ENCODE peak calls at places on chromosome 15, in four cellular contexts. C is GM12878, I is HepG2, U is SK-N-SH. D is an unnamed sample.

GRCh38 chr15:35047528-35047927 is 37.6 kb downstream of the NANOGP8 start:
- DNase-seq in C (no peak), I (no peak), U (no peak), D (no peak)

GRCh38 chr15:52171386-52171785 is 19.8 kb downstream of the GNB5 start:
- DNase-seq in C (no peak), U (peak; percentile 19), I (no peak), D (no peak)

GRCh38 chr15:66069751-66070150 is 183.8 kb downstream of the MEGF11 start:
- DNase-seq in U (no peak), I (no peak), C (no peak), D (no peak)

GRCh38 chr15:54082836-54083492 is 104.7 kb downstream of the UNC13C start:
- DNase-seq in U (peak; percentile 48), I (peak; percentile 9), C (no peak), D (peak; percentile 72)

GRCh38 chr15:60479711-60480110 is 769 bp upstream of the ICE2 start:
- DNase-seq in I (no peak), C (peak; percentile 15), U (no peak), D (no peak)

GRCh38 chr15:99486371-99487336 is 79.1 kb upstream of the MEF2A start:
- DNase-seq in U (peak; percentile 92), C (no peak), I (no peak), D (no peak)

GRCh38 chr15:52414936-52415335 is 113.7 kb downstream of the MYO5A start:
- DNase-seq in U (no peak), I (no peak), C (no peak), D (no peak)

GRCh38 chr15:66488525-66488924 is 9.0 kb downstream of the SNAPC5 start:
- DNase-seq in C (no peak), U (no peak), I (no peak), D (no peak)

GRCh38 chr15:86595741-86596140 is 516.1 kb downstream of the AGBL1 start:
- DNase-seq in I (no peak), C (no peak), U (no peak), D (no peak)

GRCh38 chr15:70530035-70530499 is 233.3 kb downstream of the UACA start:
- DNase-seq in U (no peak), C (no peak), I (no peak), D (peak; percentile 26)

GRCh38 chr15:40930430-40931299 is 1.5 kb downstream of the DLL4 start:
- DNase-seq in C (no peak), I (peak; percentile 47), U (peak; percentile 86), D (no peak)

GRCh38 chr15:40266828-40267304 is 16.0 kb downstream of the ANKRD63 start:
- DNase-seq in U (no peak), C (no peak), I (peak; percentile 21), D (no peak)

GRCh38 chr15:62068071-62068786 is 1.5 kb downstream of the C2CD4A start:
- DNase-seq in I (peak; percentile 25), U (peak; percentile 78), C (no peak), D (peak; percentile 71)

GRCh38 chr15:75720787-75721461 is 8.3 kb upstream of the CSPG4 start:
- DNase-seq in C (no peak), I (peak; percentile 50), U (peak; percentile 21), D (no peak)

GRCh38 chr15:56524915-56525314 is 60.0 kb upstream of the MNS1 start:
- DNase-seq in I (no peak), U (no peak), C (no peak), D (no peak)

GRCh38 chr15:34439878-34440277 is 2.3 kb upstream of the GOLGA8A start:
- DNase-seq in C (no peak), U (no peak), I (no peak), D (no peak)

GRCh38 chr15:36506733-36507356 is 72.6 kb upstream of the CDIN1 start:
- DNase-seq in U (no peak), I (peak; percentile 97), C (no peak), D (no peak)

GRCh38 chr15:40343512-40343911 is 2.8 kb upstream of the CCDC9B start:
- DNase-seq in U (no peak), I (peak; percentile 52), C (no peak), D (no peak)

GRCh38 chr15:91816942-91817341 is 36.6 kb upstream of the SLCO3A1 start:
- DNase-seq in I (no peak), U (peak; percentile 47), C (no peak), D (no peak)

GRCh38 chr15:84987949-84988624 is 6.4 kb downstream of the PDE8A start:
- DNase-seq in C (no peak), U (no peak), I (no peak), D (no peak)

GRCh38 chr15:43465105-43465504 is 27.9 kb downstream of the TP53BP1 start:
- DNase-seq in U (no peak), I (no peak), C (no peak), D (no peak)

GRCh38 chr15:64224508-64224907 is 61.7 kb upstream of the PPIB start:
- DNase-seq in I (peak; percentile 10), C (no peak), U (peak; percentile 28), D (no peak)

GRCh38 chr15:67175643-67176071 is 78.8 kb downstream of the AAGAB start:
- DNase-seq in C (peak; percentile 8), I (no peak), U (no peak), D (no peak)

GRCh38 chr15:85489773-85490493 is 109.5 kb downstream of the AKAP13 start:
- DNase-seq in U (no peak), C (no peak), I (no peak), D (no peak)

GRCh38 chr15:83556754-83557153 is 97.2 kb upstream of the ADAMTSL3 start:
- DNase-seq in C (no peak), U (no peak), I (no peak), D (no peak)

GRCh38 chr15:44501768-44502366 is 35.1 kb upstream of the EIF3J start:
- DNase-seq in C (no peak), I (peak; percentile 27), U (peak; percentile 54), D (no peak)

GRCh38 chr15:34721802-34722795 is 32.7 kb downstream of the GJD2 start:
- DNase-seq in U (peak; percentile 85), C (no peak), I (peak; percentile 20), D (peak; percentile 29)

GRCh38 chr15:40345867-40346578 is 4.8 kb upstream of the PHGR1 start:
- DNase-seq in I (no peak), U (no peak), C (no peak), D (no peak)

GRCh38 chr15:62125763-62126162 is 39.3 kb downstream of the C2CD4B start:
- DNase-seq in I (peak; percentile 44), U (peak; percentile 36), C (no peak), D (no peak)

GRCh38 chr15:99474041-99474906 is 91.5 kb upstream of the MEF2A start:
- DNase-seq in C (no peak), U (no peak), I (no peak), D (no peak)

GRCh38 chr15:51793521-51793920 is 35.9 kb upstream of the TMOD3 start:
- DNase-seq in C (no peak), U (no peak), I (no peak), D (no peak)

GRCh38 chr15:29776859-29777258 is 45.4 kb downstream of the TJP1 start:
- DNase-seq in I (peak; percentile 4), U (no peak), C (no peak), D (no peak)

DNA sequence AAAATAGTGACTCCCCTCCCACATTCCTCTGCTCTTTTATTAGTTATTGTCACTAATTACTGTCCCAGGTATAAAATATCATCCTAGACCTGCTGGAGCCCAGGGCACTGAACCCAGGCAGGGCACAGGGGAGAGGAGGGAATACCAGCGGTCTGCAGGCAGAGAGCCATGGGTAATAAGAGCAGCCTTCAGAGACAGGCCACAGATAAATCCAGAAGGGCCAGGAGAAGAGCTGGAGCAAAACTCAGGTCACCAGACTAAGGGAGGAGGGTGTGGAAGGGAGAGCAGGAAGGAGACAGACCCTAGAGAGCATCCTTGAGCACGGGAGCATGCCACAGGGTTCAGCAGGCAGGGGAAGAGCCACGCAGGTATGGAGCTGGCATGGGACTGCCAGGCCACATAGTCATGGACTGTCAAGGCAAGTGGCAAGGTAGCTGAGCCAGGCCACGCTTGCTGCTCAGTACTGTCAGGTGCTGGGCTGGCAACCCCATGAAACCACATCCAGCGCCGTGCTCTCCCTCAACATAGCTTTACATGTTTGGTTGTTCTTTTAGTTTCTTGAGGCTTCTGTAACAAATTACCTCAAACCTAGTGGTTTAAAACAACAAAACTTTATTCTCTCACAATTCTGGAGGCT is 15.6 kb upstream of the CAPN3 start:
- DNase-seq in C (no peak), I (no peak), U (no peak), D (no peak)
- TF ChIP-seq TCF12 in C (no peak), I (no peak), U (no peak), D (no peak)

DNA sequence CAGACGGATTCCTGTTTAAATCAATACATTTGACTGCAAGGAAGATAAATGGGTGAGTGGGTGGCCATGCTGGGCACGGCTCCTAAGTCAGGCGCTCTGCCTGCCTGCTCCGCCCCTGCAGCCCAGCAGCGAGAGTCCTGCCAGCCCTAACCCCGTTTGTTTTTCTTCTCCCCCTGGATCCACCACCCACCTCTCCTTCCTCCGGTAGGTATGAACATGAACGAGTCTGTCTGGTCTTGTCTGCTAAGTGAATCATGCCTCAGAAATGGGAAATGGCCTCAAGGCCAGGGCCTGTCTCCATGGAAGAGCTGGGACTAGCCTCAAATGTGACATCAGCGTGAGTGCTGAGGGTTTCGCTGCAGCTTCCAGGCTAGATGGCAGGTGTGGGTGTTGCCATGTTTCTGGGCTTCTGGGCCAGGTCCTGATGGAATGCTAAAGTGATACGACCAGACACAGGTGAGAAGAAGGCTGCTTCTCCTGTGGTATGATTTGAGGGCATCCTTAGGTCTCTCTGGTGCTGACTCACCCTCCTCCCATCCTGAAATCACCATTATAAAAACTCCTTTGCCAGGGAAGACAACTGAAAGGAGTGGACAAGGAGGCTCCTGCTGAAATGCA is 5.6 kb upstream of the FEM1B start:
- DNase-seq in U (peak; percentile 51), I (peak; percentile 63), C (no peak), D (no peak)
- TF ChIP-seq TCF12 in U (peak; percentile 38), I (no peak), C (no peak), D (no peak)

DNA sequence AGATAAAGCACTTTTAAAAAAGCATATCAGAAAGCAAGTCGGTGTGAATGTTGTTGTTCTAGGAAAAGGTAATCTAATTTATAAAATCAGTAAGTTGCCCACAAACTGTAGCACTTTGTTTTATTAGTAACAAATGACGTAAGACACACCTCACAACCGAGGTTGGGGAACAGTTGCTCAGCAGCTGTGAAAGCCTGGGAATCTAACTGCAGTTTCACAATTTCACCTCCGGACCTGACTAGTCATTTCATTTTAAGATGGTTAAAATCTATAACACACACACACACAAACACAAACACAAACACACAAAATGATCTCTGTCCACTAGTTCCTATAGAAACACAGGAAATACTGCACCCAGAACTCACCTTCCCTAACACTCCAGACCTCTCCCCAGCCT is 406.7 kb upstream of the NR2F2 start:
- DNase-seq in U (no peak), I (no peak), C (no peak), D (no peak)
- TF ChIP-seq TCF12 in U (no peak), I (no peak), C (no peak), D (no peak)

DNA sequence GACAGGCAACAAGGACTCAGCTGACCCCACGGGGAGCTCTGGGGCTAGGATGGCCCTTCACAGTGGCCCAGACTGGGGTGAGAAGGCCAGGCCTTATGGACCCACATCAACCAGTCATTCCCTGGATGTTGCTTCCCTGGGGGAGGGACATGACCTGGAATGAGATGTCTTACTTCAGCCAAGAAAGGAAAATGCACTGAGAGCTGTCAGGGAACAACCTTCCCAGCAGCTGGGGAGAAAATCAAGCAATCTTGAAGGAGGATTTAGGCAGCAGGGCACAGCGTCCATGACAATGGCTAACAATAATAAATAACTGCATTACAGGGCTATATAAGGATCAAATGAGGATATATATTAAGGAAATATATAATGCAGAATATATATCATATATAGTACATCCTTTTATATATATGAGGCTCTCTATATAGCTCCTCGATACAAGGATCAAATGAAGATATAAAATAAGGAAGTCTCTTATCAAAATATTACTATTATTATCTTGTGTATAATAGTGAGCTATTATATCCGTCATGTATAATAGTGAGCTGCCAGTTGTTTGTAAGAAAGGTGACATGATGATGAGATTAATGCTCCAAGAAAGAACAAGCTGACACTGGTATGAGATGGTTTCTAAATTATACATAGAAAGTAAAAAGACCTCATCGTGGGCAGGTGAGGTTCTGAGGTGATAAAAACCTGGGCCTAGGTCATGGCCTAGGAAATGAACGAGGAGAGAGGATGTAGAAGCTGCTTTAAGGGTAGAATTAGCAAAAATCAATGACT is 117.8 kb upstream of the LIPC start:
- DNase-seq in U (no peak), C (no peak), I (no peak), D (no peak)
- TF ChIP-seq TCF12 in U (no peak), C (no peak), I (no peak), D (no peak)

D was measured in H1.